ENCODE peak calls at places on chromosomes 7 and 10, in four cellular contexts. T, J, S and Z are unnamed samples.

GRCh38 chr10:33216661-33217427 is 117.6 kb downstream of the NRP1 start:
- DNase-seq in T (no peak), J (peak; percentile 64), S (peak; percentile 76), Z (no peak)

GRCh38 chr10:34808789-34809745 is 6.0 kb downstream of the PARD3 start:
- DNase-seq in T (peak; percentile 53), J (peak; percentile 37), S (no peak), Z (no peak)

GRCh38 chr7:4013793-4014192 is 668.3 kb upstream of the FOXK1 start:
- DNase-seq in T (peak; percentile 56), J (no peak), S (no peak), Z (no peak)

GRCh38 chr7:157555308-157555707 is 218.5 kb downstream of the DNAJB6 start:
- DNase-seq in T (peak; percentile 38), J (no peak), S (no peak), Z (no peak)

GRCh38 chr10:77431209-77431611 is 206.4 kb downstream of the KCNMA1 start:
- DNase-seq in T (no peak), J (no peak), S (no peak), Z (no peak)

GRCh38 chr7:105098863-105099515 is 85.0 kb downstream of the KMT2E start:
- DNase-seq in T (no peak), J (peak; percentile 38), S (peak; percentile 27), Z (no peak)

GRCh38 chr10:22649390-22649841 is 65.0 kb downstream of the PIP4K2A start:
- DNase-seq in T (no peak), J (no peak), S (no peak), Z (no peak)

GRCh38 chr7:132557489-132558044 is 18.7 kb downstream of the PLXNA4 start:
- DNase-seq in T (no peak), J (peak; percentile 25), S (no peak), Z (no peak)

GRCh38 chr7:42982604-42983115 is 50.5 kb downstream of the MRPL32 start:
- DNase-seq in T (no peak), J (no peak), S (no peak), Z (no peak)

GRCh38 chr10:96721207-96721572 is 876 bp upstream of the PIK3AP1 start:
- DNase-seq in T (no peak), J (no peak), S (no peak), Z (no peak)

GRCh38 chr10:21052709-21053104 is 155.6 kb upstream of the NEBL start:
- DNase-seq in T (no peak), J (no peak), S (no peak), Z (no peak)

GRCh38 chr7:5206686-5207085 is 16.7 kb downstream of the WIPI2 start:
- DNase-seq in T (peak; percentile 13), J (no peak), S (no peak), Z (no peak)

GRCh38 chr7:44057181-44057848 is 8.1 kb downstream of the PGAM2 start:
- DNase-seq in T (peak; percentile 51), J (no peak), S (no peak), Z (no peak)

GRCh38 chr10:44973323-44974081 is 5.1 kb downstream of the DEPP1 start:
- DNase-seq in T (peak; percentile 66), J (no peak), S (no peak), Z (no peak)

GRCh38 chr7:44384586-44385383 is 59.4 kb upstream of the CAMK2B start:
- DNase-seq in T (peak; percentile 58), J (no peak), S (no peak), Z (no peak)

GRCh38 chr7:146659732-146660131 is 543.1 kb downstream of the CNTNAP2 start:
- DNase-seq in T (no peak), J (no peak), S (no peak), Z (no peak)

GRCh38 chr10:63866075-63866746 is 345.0 kb downstream of the REEP3 start:
- DNase-seq in T (no peak), J (peak; percentile 70), S (peak; percentile 69), Z (no peak)

GRCh38 chr7:119959811-119960210 is 313.2 kb upstream of the KCND2 start:
- DNase-seq in T (no peak), J (peak; percentile 86), S (peak; percentile 6), Z (no peak)

GRCh38 chr7:90224204-90224603 is 12.7 kb downstream of the STEAP2 start:
- DNase-seq in T (no peak), J (no peak), S (no peak), Z (no peak)

GRCh38 chr10:121900443-121901174 is 27.2 kb downstream of the ATE1 start:
- DNase-seq in T (no peak), J (peak; percentile 82), S (peak; percentile 67), Z (peak; percentile 30)

GRCh38 chr7:151271699-151272355 is 23.3 kb upstream of the SMARCD3 start:
- DNase-seq in T (no peak), J (peak; percentile 73), S (no peak), Z (peak; percentile 36)

GRCh38 chr7:44565097-44565794 is 8.5 kb downstream of the DDX56 start:
- DNase-seq in T (peak; percentile 92), J (peak; percentile 70), S (peak; percentile 61), Z (no peak)

GRCh38 chr7:148944935-148945934 is 61.1 kb upstream of the EZH2 start:
- DNase-seq in T (peak; percentile 35), J (peak; percentile 76), S (no peak), Z (peak; percentile 49)

GRCh38 chr7:149753370-149754233 is 19.8 kb downstream of the ZNF467 start:
- DNase-seq in T (peak; percentile 75), J (peak; percentile 41), S (no peak), Z (no peak)

GRCh38 chr7:44665531-44666213 is 59.2 kb downstream of the OGDH start:
- DNase-seq in T (no peak), J (peak; percentile 83), S (no peak), Z (peak; percentile 22)

GRCh38 chr7:80942261-80943041 is 23.6 kb upstream of the SEMA3C start:
- DNase-seq in T (no peak), J (peak; percentile 99), S (peak; percentile 94), Z (peak; percentile 86)

GRCh38 chr7:9100289-9100688 is 666.9 kb downstream of the NXPH1 start:
- DNase-seq in T (no peak), J (no peak), S (no peak), Z (no peak)

GRCh38 chr10:30556189-30556588 is 73.4 kb downstream of the LYZL2 start:
- DNase-seq in T (no peak), J (peak; percentile 45), S (no peak), Z (no peak)

GRCh38 chr10:119705434-119705831 is 20.4 kb upstream of the INPP5F start:
- DNase-seq in T (no peak), J (no peak), S (no peak), Z (no peak)

GRCh38 chr7:133705596-133705995 is 421.5 kb upstream of the LRGUK start:
- DNase-seq in T (no peak), J (peak; percentile 96), S (peak; percentile 78), Z (no peak)

GRCh38 chr7:70481717-70482116 is 650.2 kb upstream of the GALNT17 start:
- DNase-seq in T (no peak), J (no peak), S (no peak), Z (no peak)

GRCh38 chr10:61284222-61284890 is 168.8 kb downstream of the TMEM26 start:
- DNase-seq in T (no peak), J (peak; percentile 80), S (peak; percentile 15), Z (no peak)

GRCh38 chr10:15719899-15720634 is at the start of gene ITGA8:
- DNase-seq in T (peak; percentile 80), J (peak; percentile 22), S (no peak), Z (no peak)

GRCh38 chr7:18425227-18425626 is 70.3 kb upstream of the HDAC9 start:
- DNase-seq in T (no peak), J (no peak), S (no peak), Z (no peak)

GRCh38 chr10:13630231-13630630 is 43.5 kb downstream of the PRPF18 start:
- DNase-seq in T (no peak), J (no peak), S (no peak), Z (no peak)

GRCh38 chr10:49632406-49633317 is 18.8 kb downstream of the CHAT start:
- DNase-seq in T (peak; percentile 60), J (peak; percentile 42), S (peak; percentile 52), Z (no peak)

DNA sequence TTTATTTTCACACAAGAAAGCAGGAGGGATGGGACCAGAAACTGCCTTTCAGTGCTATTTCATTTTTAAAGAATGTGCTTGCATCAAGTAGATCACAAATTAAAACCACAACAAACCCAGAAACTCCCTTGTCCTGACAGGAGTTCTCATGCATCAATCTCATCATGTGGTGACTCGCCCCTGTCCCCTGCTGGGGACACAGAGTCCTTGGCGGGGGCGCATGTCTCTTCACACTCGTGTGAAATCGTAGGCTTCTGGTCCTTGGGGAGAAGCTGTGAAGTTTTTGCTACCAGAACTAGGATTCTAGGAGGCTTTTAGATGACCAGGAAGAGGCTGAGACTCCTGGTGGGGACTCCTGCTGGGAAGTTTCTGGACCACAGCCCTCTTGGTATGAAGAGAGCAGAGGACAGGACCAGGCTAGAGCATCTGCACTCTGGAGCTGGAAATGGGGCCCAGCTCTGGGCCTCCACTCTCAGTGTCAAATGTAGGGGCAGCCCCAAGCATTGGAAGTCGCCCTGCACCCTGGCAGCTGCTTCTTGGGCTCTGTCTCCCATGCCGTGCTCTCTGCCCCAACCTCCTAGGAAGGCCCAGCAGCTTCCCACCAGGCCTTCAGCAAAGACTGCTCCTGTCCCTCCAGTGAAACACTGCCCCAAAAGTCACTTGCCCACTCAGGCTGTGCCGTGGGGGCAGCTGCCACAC is 9.8 kb upstream of the OPN4 start:
- DNase-seq in T (peak; percentile 56), J (peak; percentile 29), S (no peak), Z (no peak)
- TF ChIP-seq CTCF in T (no peak), J (peak; percentile 27), S (no peak), Z (peak; percentile 20)

DNA sequence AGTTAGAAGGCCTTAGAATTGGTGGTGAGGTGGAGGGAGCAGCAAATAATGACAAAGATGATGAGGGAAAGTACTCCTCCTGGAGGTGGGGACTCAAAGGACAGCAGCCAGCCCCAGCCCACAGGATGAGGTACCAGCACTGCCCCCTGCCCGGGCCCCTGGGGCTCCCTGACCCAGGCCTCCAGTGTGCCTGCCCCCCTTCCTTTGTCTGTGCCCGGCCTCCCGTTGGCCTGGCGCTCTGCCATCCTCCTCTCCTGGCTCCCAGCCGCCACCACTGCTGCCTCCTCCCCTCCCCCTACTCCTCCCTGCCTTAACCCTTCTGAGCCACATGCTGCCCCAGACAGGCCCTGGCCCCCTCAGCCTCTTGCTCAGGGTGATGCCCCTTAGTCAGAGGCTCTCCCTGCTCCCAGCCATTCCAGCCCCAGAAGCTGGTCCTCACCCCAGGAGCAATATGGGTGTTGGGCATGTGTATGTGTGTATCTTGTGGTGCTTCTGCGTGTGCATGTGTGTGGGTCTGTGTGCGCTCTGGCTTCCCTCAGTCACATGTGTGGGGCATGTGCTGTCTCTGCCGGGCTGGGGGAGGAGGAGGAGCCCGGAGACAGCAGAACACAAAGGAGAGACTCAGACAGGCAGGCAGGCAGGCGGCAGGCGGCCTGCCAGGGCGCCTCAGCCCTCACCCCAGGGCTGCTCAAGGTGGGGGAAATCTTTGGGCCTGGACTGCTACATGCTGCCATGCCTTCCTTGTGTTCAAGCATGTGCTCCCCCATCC is 2.6 kb downstream of the LDB1 start:
- DNase-seq in T (peak; percentile 88), J (peak; percentile 74), S (no peak), Z (peak; percentile 56)
- TF ChIP-seq CTCF in T (no peak), J (peak; percentile 15), S (no peak), Z (peak; percentile 24)

GRCh38 chr7:46390042-46390441 is 469.0 kb upstream of the IGFBP3 start:
- DNase-seq in T (no peak), J (peak; percentile 6), S (no peak), Z (no peak)
- TF ChIP-seq CTCF in T (no peak), J (no peak), S (no peak), Z (no peak)

DNA sequence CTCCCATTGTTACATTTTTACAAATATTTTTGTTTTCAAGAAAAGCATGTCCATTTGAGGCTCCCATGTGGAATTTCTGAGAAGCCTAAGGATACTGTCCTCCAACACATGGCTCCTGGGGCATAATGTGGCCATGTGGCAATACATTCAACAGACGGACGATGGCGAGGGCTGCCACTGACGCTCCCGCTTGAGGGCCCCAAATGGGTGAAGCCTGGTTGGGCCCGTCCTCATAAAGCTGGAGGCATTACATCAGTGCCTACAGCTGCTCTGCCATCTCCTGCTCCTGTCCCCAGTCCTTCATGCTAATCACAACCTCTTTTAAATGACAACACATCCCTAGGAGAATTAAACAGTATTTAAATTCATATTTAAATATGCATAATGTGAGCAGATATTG is 246.8 kb downstream of the TNS3 start:
- DNase-seq in T (peak; percentile 54), J (no peak), S (no peak), Z (no peak)
- TF ChIP-seq CTCF in T (no peak), J (no peak), S (no peak), Z (no peak)